ENCODE peak calls at places on chromosomes 7 and 10, in four cellular contexts. B is GM12891, N is iris pigment epithelial cell, M is memory B cell. U is an unnamed sample.

GRCh38 chr7:40541336-40541735 is 406.5 kb downstream of the SUGCT start:
- DNase-seq in N (peak), B (no peak), M (no peak), U (no peak)

GRCh38 chr7:54888067-54888735 is 129.2 kb upstream of the SEC61G start:
- DNase-seq in B (no peak), N (peak), M (no peak), U (no peak)

GRCh38 chr7:87816389-87816788 is 59.8 kb downstream of the SLC25A40 start:
- DNase-seq in B (no peak), N (no peak), M (no peak), U (peak)

GRCh38 chr7:130845581-130846085 is 111.6 kb upstream of the KLF14 start:
- DNase-seq in B (no peak), M (no peak), N (peak), U (no peak)

GRCh38 chr7:151251926-151252835 is 3.7 kb upstream of the SMARCD3 start:
- DNase-seq in B (no peak), N (peak), M (no peak), U (no peak)

GRCh38 chr10:122044713-122045112 is 55.8 kb downstream of the TACC2 start:
- DNase-seq in N (peak), M (no peak), B (no peak), U (no peak)

GRCh38 chr10:78913219-78914059 is 155.3 kb upstream of the ZMIZ1 start:
- DNase-seq in N (no peak), B (no peak), M (no peak), U (no peak)

GRCh38 chr7:64992971-64993370 is 2.1 kb upstream of the ZNF117 start:
- DNase-seq in M (no peak), N (peak), B (no peak), U (no peak)

GRCh38 chr7:95646350-95646749 is 50.0 kb upstream of the PDK4 start:
- DNase-seq in M (no peak), B (no peak), N (no peak), U (no peak)

GRCh38 chr10:124703778-124704427 is 40.3 kb downstream of the FAM53B start:
- DNase-seq in B (no peak), M (no peak), N (peak), U (no peak)

GRCh38 chr7:49774459-49775064 is 1.1 kb downstream of the VWC2 start:
- DNase-seq in N (no peak), B (no peak), M (no peak), U (no peak)

U was measured in AML-193.